ENCODE peak calls at places on chromosome 14, in six cellular contexts. D is A673, H is left ventricle myocardium inferior, R is neural progenitor cell, L is HFFc6, S is progenitor cell of endocrine pancreas. U is an unnamed sample.

GRCh38 chr14:35180179-35180578 is 57.8 kb downstream of the PRORP start:
- DNase-seq in D (no peak), H (no peak), R (no peak), L (no peak), S (no peak), U (no peak)

GRCh38 chr14:78164226-78164853 is 5.8 kb upstream of the NRXN3 start:
- DNase-seq in D (peak), H (no peak), R (peak), L (no peak), S (peak), U (peak)

GRCh38 chr14:50347521-50347920 is 35.4 kb downstream of the DMAC2L start:
- DNase-seq in D (no peak), H (no peak), R (no peak), L (peak), S (no peak), U (no peak)

GRCh38 chr14:68495101-68495637 is 297.7 kb downstream of the ZFP36L1 start:
- DNase-seq in D (no peak), H (no peak), R (no peak), L (no peak), S (no peak), U (no peak)

GRCh38 chr14:104876251-104876699 is 11.2 kb downstream of the CEP170B start:
- DNase-seq in D (no peak), H (no peak), R (peak), L (peak), S (no peak), U (peak)

GRCh38 chr14:23346693-23347405 is 5.8 kb downstream of the SLC22A17 start:
- DNase-seq in D (no peak), H (no peak), R (no peak), L (no peak), S (no peak), U (no peak)

GRCh38 chr14:82642425-82642824 is 1108.8 kb upstream of the SEL1L start:
- DNase-seq in D (no peak), H (no peak), R (peak), L (no peak), S (peak), U (peak)

GRCh38 chr14:75005357-75005756 is 2.6 kb downstream of the EIF2B2 start:
- DNase-seq in D (no peak), H (no peak), R (no peak), L (no peak), S (no peak), U (no peak)

GRCh38 chr14:22465201-22465835 is 123.7 kb downstream of the DAD1 start:
- DNase-seq in D (no peak), H (no peak), R (no peak), L (peak), S (no peak), U (no peak)

GRCh38 chr14:70811065-70811464 is 1.8 kb upstream of the MAP3K9 start:
- DNase-seq in D (no peak), H (no peak), R (no peak), L (no peak), S (no peak), U (no peak)

GRCh38 chr14:64960762-64961276 is 11.3 kb downstream of the RAB15 start:
- DNase-seq in D (no peak), H (no peak), R (peak), L (no peak), S (no peak), U (no peak)

GRCh38 chr14:24071144-24071697 is at the start of gene CPNE6:
- DNase-seq in D (no peak), H (no peak), R (no peak), L (no peak), S (no peak), U (no peak)

GRCh38 chr14:21070610-21071224 is 613 bp downstream of the ARHGEF40 start:
- DNase-seq in D (no peak), H (peak), R (peak), L (peak), S (peak), U (peak)
- TF ChIP-seq CTCF in D (no peak), H (no peak), R (peak), L (no peak), S (peak), U (peak)

GRCh38 chr14:97584528-97584927 is 787.3 kb downstream of the VRK1 start:
- DNase-seq in D (peak), H (no peak), R (no peak), L (no peak), S (no peak), U (no peak)
- TF ChIP-seq CTCF in D (peak), H (no peak), R (no peak), L (no peak), S (no peak), U (no peak)

DNA sequence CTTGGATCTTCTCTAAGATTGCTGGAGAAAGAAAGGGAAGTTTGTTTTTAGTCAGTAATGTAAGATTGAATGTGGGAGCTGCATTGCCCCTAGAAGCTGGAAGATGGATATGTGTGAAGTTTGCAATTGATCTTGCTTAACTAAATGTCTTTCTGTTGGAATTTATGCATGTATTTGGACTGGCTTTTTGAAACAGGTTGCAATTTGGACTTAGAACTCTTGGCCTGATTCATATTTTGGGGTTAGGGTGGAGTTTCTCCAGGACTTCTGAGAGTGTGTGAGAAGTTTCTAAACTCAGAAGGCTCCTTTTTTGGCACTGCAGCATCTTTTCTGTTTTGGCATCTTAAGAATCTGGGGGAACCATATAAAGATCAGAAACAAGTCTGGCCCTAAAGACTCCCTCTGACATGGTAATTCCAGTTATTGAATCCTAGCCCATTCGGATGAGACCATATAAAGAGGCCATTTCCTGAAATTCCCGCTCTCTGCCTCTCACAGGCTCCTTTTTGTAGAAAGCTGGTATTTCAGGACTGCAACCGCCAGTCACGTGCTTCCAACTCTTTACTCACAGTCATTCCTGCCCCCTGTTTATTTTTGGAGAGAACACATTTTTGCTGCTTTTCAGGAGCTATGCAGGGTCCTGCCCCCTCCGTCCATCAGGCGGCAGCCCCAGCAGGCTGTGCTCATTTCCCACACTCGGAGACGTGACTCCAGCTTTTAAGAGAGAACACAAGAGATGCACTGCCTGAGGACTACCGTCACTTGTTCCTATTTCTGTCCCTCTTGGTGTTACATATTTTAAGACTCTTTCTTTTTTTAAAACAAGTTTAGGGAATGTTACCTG is 26.6 kb downstream of the IFT43 start:
- DNase-seq in D (no peak), H (no peak), R (peak), L (no peak), S (no peak), U (no peak)
- TF ChIP-seq CTCF in D (no peak), H (peak), R (no peak), L (no peak), S (no peak), U (no peak)

GRCh38 chr14:60324837-60325236 is 75.8 kb downstream of the PPM1A start:
- DNase-seq in D (no peak), H (no peak), R (no peak), L (no peak), S (no peak), U (no peak)

GRCh38 chr14:60331201-60332045 is 82.4 kb downstream of the PPM1A start:
- DNase-seq in D (peak), H (peak), R (peak), L (peak), S (peak), U (peak)

GRCh38 chr14:60328588-60328987 is 79.6 kb downstream of the PPM1A start:
- DNase-seq in D (no peak), H (no peak), R (peak), L (no peak), S (no peak), U (peak)

GRCh38 chr14:60326274-60326673 is 77.3 kb downstream of the PPM1A start:
- DNase-seq in D (no peak), H (no peak), R (no peak), L (no peak), S (no peak), U (no peak)

DNA sequence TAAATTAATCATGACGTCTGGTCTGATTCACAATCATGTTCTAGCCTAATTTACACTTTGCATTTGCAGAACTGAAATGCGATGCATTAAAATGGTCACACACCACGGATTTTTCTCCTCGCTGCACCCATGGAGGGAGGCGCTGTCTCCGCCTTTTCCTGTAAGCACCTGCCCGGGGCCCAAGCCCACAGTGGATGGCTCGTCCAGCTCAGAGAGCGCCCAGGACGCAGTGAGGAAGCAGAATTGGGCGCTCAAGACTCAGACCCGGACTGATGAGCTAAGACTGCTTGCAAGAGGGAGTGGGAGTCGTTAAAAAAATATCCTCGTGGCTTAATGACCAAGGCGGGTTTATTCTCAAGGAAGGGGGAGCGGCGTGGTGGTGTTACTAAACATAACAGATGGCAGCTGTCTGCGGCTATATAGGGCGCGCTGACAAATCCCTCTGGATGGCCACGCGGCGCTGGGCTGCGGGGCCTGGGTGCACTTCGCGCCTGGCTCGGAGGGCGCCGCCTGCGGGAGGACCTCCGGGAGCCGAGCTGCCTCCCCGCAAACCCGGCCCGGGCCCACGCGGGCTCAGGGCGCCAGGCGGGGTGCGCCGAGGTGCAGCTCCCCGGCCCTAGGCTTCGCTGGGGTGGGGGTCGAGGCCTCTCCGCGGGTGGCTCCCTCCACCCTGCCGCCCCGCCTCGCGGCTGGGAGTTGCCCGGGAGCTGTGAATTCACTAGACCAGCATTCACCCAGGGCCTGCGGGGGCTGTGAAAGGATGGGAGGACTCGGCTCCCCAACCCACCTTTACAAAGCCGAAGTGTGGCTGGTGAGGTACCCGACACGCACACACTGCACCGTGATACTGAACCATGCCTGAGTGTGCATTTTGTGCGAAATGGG is 78.7 kb downstream of the PPM1A start:
- DNase-seq in D (peak), H (peak), R (peak), L (no peak), S (peak), U (peak)
- TF ChIP-seq CTCF in D (no peak), H (peak), R (peak), L (no peak), S (peak), U (no peak)